ENCODE peak calls at places on chromosomes 1 and 21, in ten cellular contexts. R is A549, U is SK-N-SH, Q is HepG2, W is tibial nerve, I is suprapubic skin, J is H1, Y is stomach, Z is ovary, D is transverse colon. G is an unnamed sample.

GRCh38 chr1:59565611-59566410 is 248.9 kb upstream of the HOOK1 start:
- DNase-seq in W (peak; percentile 25), Q (no peak), Z (no peak), I (no peak), D (peak; percentile 15), U (no peak), Y (no peak), J (no peak), R (no peak), G (no peak)

GRCh38 chr1:229268505-229268904 is 2.4 kb upstream of the RAB4A start:
- DNase-seq in W (no peak), D (no peak), I (no peak), R (no peak), J (no peak), U (no peak), Q (no peak), Z (no peak), Y (no peak), G (no peak)

GRCh38 chr1:22508329-22508728 is 55.0 kb upstream of the EPHA8 start:
- DNase-seq in Q (no peak), W (no peak), Y (no peak), R (no peak), I (no peak), J (no peak), Z (no peak), U (no peak), D (no peak), G (no peak)

GRCh38 chr1:246961939-246962373 is 30.2 kb upstream of the AHCTF1 start:
- DNase-seq in J (no peak), U (no peak), Z (no peak), Y (peak; percentile 31), W (peak; percentile 13), D (peak; percentile 24), Q (no peak), I (no peak), R (no peak), G (peak; percentile 69)

GRCh38 chr1:29195875-29196274 is 14.2 kb upstream of the SRSF4 start:
- DNase-seq in Y (peak; percentile 34), I (no peak), Q (no peak), R (no peak), J (no peak), Z (peak; percentile 29), D (no peak), W (no peak), U (no peak), G (peak; percentile 43)

GRCh38 chr1:24189528-24189927 is 2.4 kb upstream of the IFNLR1 start:
- DNase-seq in D (peak; percentile 65), Z (no peak), W (no peak), Y (no peak), I (no peak), U (no peak), J (no peak), Q (no peak), R (no peak), G (no peak)

GRCh38 chr1:6969106-6969505 is 183.9 kb downstream of the CAMTA1 start:
- DNase-seq in Y (no peak), W (no peak), J (no peak), I (no peak), D (no peak), Q (no peak), U (peak; percentile 11), R (no peak), Z (no peak), G (no peak)

GRCh38 chr1:109475261-109475660 is 8.4 kb upstream of the ATXN7L2 start:
- DNase-seq in Q (no peak), D (no peak), R (no peak), W (no peak), Z (no peak), Y (no peak), I (no peak), U (no peak), J (no peak), G (no peak)

GRCh38 chr1:30414086-30414850 is 309.1 kb downstream of the MATN1 start:
- DNase-seq in Z (no peak), Y (no peak), J (peak; percentile 30), W (peak; percentile 2), I (peak; percentile 70), Q (no peak), R (no peak), U (no peak), D (no peak), G (peak; percentile 34)

GRCh38 chr1:192954705-192955265 is 104.4 kb downstream of the UCHL5 start:
- DNase-seq in U (no peak), Q (no peak), I (no peak), W (no peak), Y (no peak), D (no peak), R (peak; percentile 59), Z (no peak), J (no peak), G (no peak)

GRCh38 chr1:44543064-44543815 is 131.0 kb downstream of the TMEM53 start:
- DNase-seq in I (no peak), J (peak; percentile 75), Q (no peak), Z (no peak), D (no peak), U (peak; percentile 35), R (no peak), W (no peak), Y (no peak), G (no peak)

GRCh38 chr21:36038701-36039497 is 21.4 kb downstream of the SETD4 start:
- DNase-seq in W (no peak), U (no peak), J (no peak), D (no peak), Z (no peak), Q (no peak), I (peak; percentile 43), Y (no peak), R (no peak), G (no peak)

GRCh38 chr1:117657031-117657430 is 51.2 kb downstream of the TENT5C start:
- DNase-seq in R (peak; percentile 29), J (no peak), I (no peak), W (no peak), D (no peak), Y (no peak), Q (peak; percentile 12), U (no peak), Z (no peak), G (no peak)

GRCh38 chr1:204821924-204822323 is 48.7 kb upstream of the NFASC start:
- DNase-seq in Z (no peak), D (no peak), Y (no peak), J (no peak), W (no peak), Q (no peak), R (no peak), I (no peak), U (no peak), G (no peak)

GRCh38 chr1:90614872-90615271 is 102.2 kb downstream of the BARHL2 start:
- DNase-seq in D (no peak), J (no peak), W (no peak), I (no peak), Y (no peak), R (no peak), Z (no peak), Q (no peak), U (peak; percentile 5), G (no peak)
- TF ChIP-seq CTCF in D (no peak), J (peak; percentile 34), W (no peak), I (no peak), Y (no peak), R (no peak), Z (no peak), Q (peak; percentile 9), U (peak; percentile 50), G (no peak)

GRCh38 chr1:159229486-159229885 is 24.8 kb downstream of the ACKR1 start:
- DNase-seq in Y (no peak), R (peak; percentile 7), D (no peak), Q (no peak), Z (no peak), W (no peak), J (no peak), U (peak; percentile 62), I (no peak), G (no peak)
- TF ChIP-seq EP300 in Y (no peak), R (no peak), D (no peak), Q (no peak), Z (no peak), W (no peak), J (no peak), U (no peak), I (no peak), G (no peak)

DNA sequence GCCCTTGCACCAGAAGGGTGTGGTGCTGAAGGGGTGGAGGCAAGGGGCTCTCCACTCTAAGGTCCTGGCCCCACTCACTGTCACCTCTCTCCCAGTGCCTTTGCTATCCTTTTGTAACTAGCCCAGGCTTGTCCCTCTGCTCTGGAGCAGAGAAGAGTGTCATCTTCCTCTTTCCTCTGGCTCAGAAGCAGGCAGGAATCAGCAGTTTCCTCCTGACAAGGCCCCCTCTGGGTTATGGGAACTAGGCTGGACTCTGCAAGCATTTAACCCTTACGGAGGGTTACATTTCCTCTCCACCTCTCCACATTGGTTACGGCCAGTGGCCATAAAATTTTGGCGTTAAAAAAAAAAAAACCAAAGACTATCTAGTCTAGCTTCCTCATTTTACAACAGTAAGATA is 30.4 kb downstream of the PLXNA2 start:
- DNase-seq in D (no peak), R (no peak), Y (no peak), Z (no peak), Q (no peak), J (no peak), W (no peak), I (no peak), U (no peak), G (no peak)
- TF ChIP-seq CTCF in D (no peak), R (no peak), Y (no peak), Z (no peak), Q (no peak), J (no peak), W (no peak), I (no peak), U (no peak), G (no peak)

GRCh38 chr21:39651206-39651605 is 38.5 kb downstream of the B3GALT5 start:
- DNase-seq in Y (no peak), W (no peak), R (no peak), U (no peak), Q (no peak), J (no peak), D (no peak), I (peak; percentile 74), Z (no peak), G (no peak)

GRCh38 chr21:39648879-39649278 is 36.1 kb downstream of the B3GALT5 start:
- DNase-seq in J (no peak), D (no peak), R (no peak), U (no peak), W (no peak), Y (no peak), Z (no peak), Q (no peak), I (no peak), G (no peak)

GRCh38 chr21:39649526-39649925 is 36.8 kb downstream of the B3GALT5 start:
- DNase-seq in D (no peak), J (no peak), I (no peak), W (no peak), Q (no peak), Z (no peak), U (no peak), R (no peak), Y (no peak), G (no peak)

GRCh38 chr21:39650801-39651200 is 38.1 kb downstream of the B3GALT5 start:
- DNase-seq in R (no peak), W (no peak), Q (no peak), I (peak; percentile 63), D (no peak), Y (no peak), U (no peak), Z (no peak), J (no peak), G (no peak)

GRCh38 chr21:39650306-39650705 is 37.6 kb downstream of the B3GALT5 start:
- DNase-seq in D (no peak), J (no peak), Z (no peak), R (no peak), I (peak; percentile 58), U (no peak), Y (no peak), W (no peak), Q (no peak), G (no peak)
- TF ChIP-seq EP300 in D (no peak), J (no peak), Z (no peak), R (no peak), I (no peak), U (no peak), Y (no peak), W (no peak), Q (no peak), G (no peak)